ENCODE peak calls at places on chromosome 21, in seven cellular contexts. L, N, S, D, P, G and O are unnamed samples. For H3K9me3, the result is how much of the 10 kb centered on the place peaks cover.

GRCh38 chr21:46425566-46425965 is 33.1 kb upstream of the DIP2A start:
- DNase-seq in D (no peak), L (peak), S (no peak), P (no peak), G (no peak), N (no peak), O (no peak)

GRCh38 chr21:34642211-34643075 is 26.4 kb upstream of the CLIC6 start:
- DNase-seq in P (no peak), D (no peak), G (peak), N (no peak), S (no peak), L (no peak), O (no peak)

GRCh38 chr21:46149205-46149901 is 6.0 kb downstream of the FTCD start:
- DNase-seq in P (no peak), D (peak), L (no peak), N (no peak), S (no peak), G (no peak), O (no peak)

GRCh38 chr21:21383126-21383525 is 384.9 kb downstream of the NCAM2 start:
- DNase-seq in D (no peak), N (no peak), P (no peak), L (no peak), G (peak), S (no peak), O (no peak)

GRCh38 chr21:45817345-45817744 is 164.2 kb upstream of the COL6A1 start:
- DNase-seq in D (no peak), P (no peak), G (no peak), L (no peak), N (no peak), S (no peak), O (no peak)

GRCh38 chr21:32336711-32337110 is 38.1 kb downstream of the MRAP start:
- DNase-seq in L (no peak), N (no peak), D (no peak), P (no peak), S (no peak), G (peak), O (no peak)

GRCh38 chr21:46183910-46184624 is at the start of gene SPATC1L:
- DNase-seq in D (peak), P (no peak), L (no peak), S (peak), G (peak), N (peak), O (peak)

GRCh38 chr21:45050361-45050785 is 24.0 kb upstream of the ADARB1 start:
- DNase-seq in G (no peak), P (no peak), N (peak), L (no peak), D (no peak), S (no peak), O (no peak)

GRCh38 chr21:28392436-28392835 is 600.2 kb downstream of the LTN1 start:
- DNase-seq in L (no peak), P (no peak), G (no peak), D (no peak), S (no peak), N (peak), O (no peak)

GRCh38 chr21:28397040-28397439 is 595.6 kb downstream of the LTN1 start:
- DNase-seq in N (no peak), S (no peak), L (no peak), P (no peak), G (no peak), D (no peak), O (no peak)

GRCh38 chr21:28396421-28396820 is 596.3 kb downstream of the LTN1 start:
- DNase-seq in P (no peak), N (no peak), L (no peak), G (no peak), S (no peak), D (no peak), O (no peak)

GRCh38 chr21:28391938-28392337 is 600.7 kb downstream of the LTN1 start:
- DNase-seq in P (no peak), G (no peak), S (no peak), N (no peak), L (no peak), D (no peak), O (no peak)

GRCh38 chr21:28393279-28393678 is 599.4 kb downstream of the LTN1 start:
- DNase-seq in D (peak), L (no peak), S (peak), N (peak), P (no peak), G (no peak), O (no peak)
- H3K9me3 ChIP-seq in D (under half), L (under half), S (under half), N (under half), P (under half), G (under half), O (under half)

GRCh38 chr21:16084776-16085364 is 355.1 kb downstream of the USP25 start:
- DNase-seq in N (no peak), D (no peak), L (no peak), P (no peak), G (peak), S (no peak), O (no peak)

GRCh38 chr21:16087523-16087922 is 357.7 kb downstream of the USP25 start:
- DNase-seq in L (no peak), D (no peak), S (no peak), G (no peak), P (no peak), N (no peak), O (no peak)

GRCh38 chr21:16086121-16086520 is 356.3 kb downstream of the USP25 start:
- DNase-seq in G (no peak), D (no peak), L (no peak), N (no peak), S (no peak), P (no peak), O (no peak)

GRCh38 chr21:16086936-16087335 is 357.2 kb downstream of the USP25 start:
- DNase-seq in D (no peak), L (no peak), N (no peak), G (no peak), S (no peak), P (no peak), O (no peak)

DNA sequence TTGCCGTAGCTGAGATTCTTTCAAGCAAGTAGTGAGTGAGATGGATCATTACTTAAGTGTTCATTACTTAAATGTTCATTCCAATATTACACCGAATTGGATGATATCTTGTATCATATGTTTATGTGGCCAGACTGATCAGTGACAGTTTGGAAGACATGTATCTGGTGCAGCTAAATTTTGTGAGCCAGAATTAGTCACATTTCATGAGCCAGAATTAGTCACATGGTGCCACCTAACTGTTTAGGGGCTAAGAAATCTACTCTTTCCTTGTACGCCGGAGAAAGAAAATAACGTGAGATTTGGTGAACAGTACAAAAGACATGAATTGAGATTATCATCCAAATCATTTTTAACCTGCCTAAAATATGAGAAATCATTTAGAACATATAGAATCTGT is 355.7 kb downstream of the USP25 start:
- DNase-seq in L (no peak), P (no peak), G (peak), D (no peak), S (no peak), N (no peak), O (no peak)
- H3K4me3 ChIP-seq in L (no peak), P (no peak), G (peak), D (no peak), S (no peak), N (no peak), O (no peak)

DNA sequence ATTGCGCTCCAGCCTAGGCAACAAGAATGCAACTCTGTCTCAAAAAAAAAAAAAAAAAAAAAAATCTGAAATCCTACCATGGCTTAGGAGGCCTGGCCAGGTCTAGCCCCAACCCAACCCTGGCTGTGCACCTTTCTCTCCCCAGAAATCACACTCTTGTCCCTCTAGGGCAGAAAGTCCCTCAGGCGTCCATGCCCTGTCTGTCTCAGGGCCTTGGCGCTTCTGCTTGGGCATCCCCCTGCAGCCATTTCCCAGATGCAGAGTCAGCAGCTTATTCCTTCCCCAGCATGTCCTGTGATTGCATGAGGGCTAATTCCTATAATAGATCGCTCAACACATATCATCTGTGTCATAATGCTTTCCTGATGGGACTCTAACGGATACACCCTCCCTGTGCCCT is 57.3 kb upstream of the PCP4 start:
- DNase-seq in L (no peak), P (no peak), D (no peak), G (no peak), S (no peak), N (no peak), O (no peak)
- H3K9me3 ChIP-seq in L (under half), P (under half), D (under half), G (under half), S (under half), N (under half), O (under half)

DNA sequence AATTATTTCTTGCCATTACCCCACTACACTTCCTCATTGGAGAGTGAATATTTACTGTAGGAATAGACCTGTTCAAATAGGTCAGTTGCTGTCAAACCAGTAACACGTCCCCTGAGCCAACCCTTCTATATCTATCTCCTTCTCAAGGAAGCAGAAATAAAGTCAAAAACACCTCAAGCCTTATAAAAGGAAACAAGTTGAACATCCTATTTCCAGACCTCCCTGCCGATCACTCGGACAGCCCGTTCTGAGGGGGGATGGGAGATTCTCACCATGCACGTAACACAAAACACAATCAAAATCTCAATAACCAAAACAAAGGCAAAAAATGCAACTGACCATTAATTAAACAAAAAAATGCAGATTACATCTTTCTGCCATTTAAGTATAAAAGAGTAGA is 121.5 kb upstream of the KRTAP19-8 start:
- DNase-seq in S (no peak), D (no peak), P (no peak), L (no peak), G (no peak), N (no peak), O (no peak)
- H3K4me3 ChIP-seq in S (no peak), D (no peak), P (no peak), L (peak), G (no peak), N (no peak), O (no peak)

GRCh38 chr21:26939532-26940181 is 27.2 kb downstream of the ADAMTS5 start:
- DNase-seq in L (no peak), P (no peak), D (no peak), N (no peak), G (peak), S (peak), O (no peak)
- H3K9me3 ChIP-seq in L (under half), P (under half), D (under half), N (under half), G (under half), S (under half), O (under half)

DNA sequence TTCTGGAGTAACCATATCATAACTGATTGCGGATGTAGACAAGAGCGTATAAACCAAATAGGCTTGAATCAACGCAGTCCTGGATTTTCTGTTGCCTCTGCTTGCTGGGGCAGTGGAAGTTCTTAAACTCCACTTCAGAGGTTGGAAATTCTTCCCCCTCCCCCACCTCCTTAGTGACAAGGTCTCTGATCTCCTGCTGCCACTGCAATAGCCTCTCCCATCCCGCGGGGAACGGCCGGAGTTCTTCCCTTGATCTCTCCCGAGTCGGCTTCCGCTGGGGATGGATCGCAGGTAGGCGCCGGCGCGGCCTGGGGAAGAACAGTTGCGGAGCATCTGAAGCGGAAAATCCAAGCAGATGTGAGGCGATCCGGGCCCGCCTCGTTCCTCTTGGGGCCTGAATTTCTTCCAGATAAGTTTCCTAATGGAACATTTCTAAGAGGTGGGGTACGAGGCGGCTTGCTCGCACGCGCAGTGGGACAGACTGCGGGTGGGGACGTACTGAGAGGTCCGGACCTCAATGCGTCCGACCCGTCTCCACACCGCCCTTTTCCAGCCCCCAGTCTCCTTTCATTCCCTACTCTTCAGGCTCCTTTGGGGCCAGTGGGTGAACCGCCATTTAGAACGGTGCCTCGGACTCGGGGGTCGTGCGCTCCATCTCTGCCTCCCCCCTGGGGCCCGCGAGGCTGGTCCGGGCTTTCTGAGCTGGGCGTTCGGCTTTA is 3.1 kb upstream of the SIM2 start:
- DNase-seq in L (no peak), S (no peak), P (no peak), D (no peak), N (no peak), G (no peak), O (no peak)
- H3K4me3 ChIP-seq in L (no peak), S (no peak), P (no peak), D (no peak), N (no peak), G (no peak), O (no peak)